ENCODE peak calls at places on chromosomes 1 and 21, in seven cellular contexts. H is C1 segment of cervical spinal cord, R is CD14-positive monocyte, P is T-cell, Z is non-pigmented ciliary epithelial cell, N is adrenal gland, F is pancreas. L is an unnamed sample.

GRCh38 chr21:43921602-43921978 is 56.6 kb downstream of the AGPAT3 start:
- DNase-seq in F (no peak), R (no peak), H (no peak), N (no peak), Z (no peak), P (peak), L (no peak)

GRCh38 chr21:41695513-41695912 is 71.3 kb downstream of the RIPK4 start:
- DNase-seq in R (no peak), F (no peak), P (no peak), Z (no peak), H (no peak), N (no peak), L (no peak)

GRCh38 chr1:78437393-78437792 is 53.4 kb upstream of the PTGFR start:
- DNase-seq in P (no peak), H (no peak), Z (no peak), R (no peak), F (no peak), N (no peak), L (no peak)

GRCh38 chr1:41591891-41592290 is 107.4 kb upstream of the EDN2 start:
- DNase-seq in Z (no peak), R (no peak), H (no peak), N (no peak), F (no peak), P (no peak), L (no peak)

GRCh38 chr1:91883470-91883869 is 2.5 kb downstream of the TGFBR3 start:
- DNase-seq in Z (no peak), N (no peak), F (no peak), P (no peak), H (no peak), R (no peak), L (no peak)

GRCh38 chr21:41597227-41597626 is 89.3 kb upstream of the TMPRSS2 start:
- DNase-seq in F (no peak), Z (no peak), R (no peak), P (no peak), H (no peak), N (no peak), L (peak)

GRCh38 chr1:203152158-203153034 is 23.2 kb downstream of the MYBPH start:
- DNase-seq in R (no peak), F (no peak), P (no peak), Z (no peak), H (no peak), N (no peak), L (no peak)

GRCh38 chr1:240927815-240928214 is 315.9 kb upstream of the GREM2 start:
- DNase-seq in P (no peak), Z (no peak), F (no peak), R (no peak), N (no peak), H (no peak), L (no peak)

GRCh38 chr1:235060607-235061470 is 67.8 kb downstream of the TOMM20 start:
- DNase-seq in Z (no peak), R (no peak), F (peak), H (no peak), P (no peak), N (no peak), L (no peak)

GRCh38 chr1:167447521-167448136 is 70.7 kb downstream of the CD247 start:
- DNase-seq in Z (no peak), P (peak), H (no peak), R (peak), F (peak), N (no peak), L (no peak)

GRCh38 chr1:238832106-238832505 is 554.3 kb upstream of the CHRM3 start:
- DNase-seq in Z (no peak), H (no peak), P (no peak), R (no peak), N (no peak), F (no peak), L (no peak)

GRCh38 chr1:240619901-240620621 is 8.1 kb upstream of the GREM2 start:
- DNase-seq in R (no peak), Z (no peak), F (no peak), H (no peak), P (no peak), N (no peak), L (no peak)

GRCh38 chr1:89503690-89504089 is 20.9 kb upstream of the LRRC8B start:
- DNase-seq in F (no peak), P (no peak), N (no peak), R (no peak), Z (no peak), H (no peak), L (no peak)

GRCh38 chr1:100146958-100147357 is 14.0 kb downstream of the TRMT13 start:
- DNase-seq in R (no peak), P (no peak), Z (no peak), F (no peak), H (no peak), N (no peak), L (no peak)

GRCh38 chr1:155128755-155129473 is 1.2 kb downstream of the EFNA1 start:
- DNase-seq in Z (no peak), P (no peak), N (peak), H (peak), F (peak), R (no peak), L (no peak)

GRCh38 chr1:234969630-234970370 is 158.8 kb downstream of the TOMM20 start:
- DNase-seq in R (no peak), F (peak), P (no peak), H (peak), Z (no peak), N (peak), L (peak)

GRCh38 chr1:202343652-202344349 is 2.1 kb upstream of the UBE2T start:
- DNase-seq in F (no peak), Z (no peak), P (no peak), R (no peak), H (no peak), N (no peak), L (no peak)

GRCh38 chr1:241551759-241552638 is 19.8 kb downstream of the KMO start:
- DNase-seq in R (peak), Z (no peak), N (peak), H (no peak), P (peak), F (no peak), L (no peak)

GRCh38 chr1:1440941-1441888 is 5.7 kb downstream of the VWA1 start:
- DNase-seq in P (peak), H (peak), Z (no peak), N (no peak), F (peak), R (peak), L (peak)

GRCh38 chr1:34671887-34672286 is 83.0 kb upstream of the GJB5 start:
- DNase-seq in F (no peak), Z (no peak), H (no peak), P (no peak), R (no peak), N (no peak), L (no peak)

GRCh38 chr1:31955917-31956736 is 18.0 kb upstream of the PTP4A2 start:
- DNase-seq in H (peak), Z (peak), P (peak), N (peak), R (peak), F (peak), L (peak)

GRCh38 chr1:96424882-96425281 is 296.7 kb upstream of the PTBP2 start:
- DNase-seq in H (no peak), Z (no peak), R (no peak), P (no peak), N (no peak), F (no peak), L (no peak)

GRCh38 chr21:26534517-26534916 is 38.6 kb downstream of the CYYR1 start:
- DNase-seq in F (no peak), P (no peak), N (no peak), H (no peak), Z (no peak), R (no peak), L (no peak)

GRCh38 chr1:207495816-207496792 is at the start of gene CR1:
- DNase-seq in N (no peak), P (peak), Z (no peak), H (no peak), R (peak), F (no peak), L (no peak)

GRCh38 chr1:156623946-156624813 is 5.0 kb downstream of the HAPLN2 start:
- DNase-seq in Z (no peak), P (peak), R (no peak), N (peak), H (peak), F (peak), L (peak)

GRCh38 chr21:36419996-36420395 is 34.8 kb downstream of the CHAF1B start:
- DNase-seq in P (no peak), R (peak), N (peak), H (peak), F (peak), Z (peak), L (peak)

L was measured in breast epithelium.